ENCODE peak calls at places on chromosome 6, in nine cellular contexts. U is GM23338, Q is neural progenitor cell, I is OCI-LY7, D is SK-N-SH, N is GM23248, B is HCT116, P is hepatocyte, V is MM.1S. G is an unnamed sample.

GRCh38 chr6:29995346-29995777 is 53.0 kb downstream of the HLA-A start:
- DNase-seq in P (no peak), N (peak), V (no peak), D (no peak), B (no peak), I (no peak), Q (no peak), U (no peak), G (peak)

GRCh38 chr6:163793584-163793983 is 379.1 kb downstream of the QKI start:
- DNase-seq in D (no peak), V (no peak), P (peak), B (peak), N (peak), U (no peak), I (no peak), Q (no peak), G (peak)

GRCh38 chr6:76264466-76264865 is 192.0 kb upstream of the IMPG1 start:
- DNase-seq in U (no peak), N (peak), B (no peak), I (no peak), V (no peak), P (no peak), Q (no peak), D (no peak), G (peak)

GRCh38 chr6:65638047-65638831 is 68.8 kb downstream of the EYS start:
- DNase-seq in Q (peak), V (no peak), P (peak), D (peak), N (no peak), I (peak), B (no peak), U (peak), G (peak)

GRCh38 chr6:158369241-158369640 is 57.0 kb downstream of the TULP4 start:
- DNase-seq in I (no peak), Q (no peak), B (no peak), N (no peak), P (no peak), V (no peak), U (no peak), D (no peak), G (no peak)

GRCh38 chr6:20223119-20223518 is 10.8 kb upstream of the MBOAT1 start:
- DNase-seq in D (no peak), B (no peak), Q (no peak), N (no peak), U (no peak), I (no peak), V (no peak), P (no peak), G (no peak)

GRCh38 chr6:109073344-109074235 is 21.1 kb downstream of the SESN1 start:
- DNase-seq in N (peak), P (peak), D (peak), Q (peak), B (peak), U (peak), I (peak), V (peak), G (peak)

GRCh38 chr6:73710470-73710869 is 14.5 kb downstream of the CD109 start:
- DNase-seq in I (no peak), D (no peak), B (peak), U (no peak), N (peak), Q (no peak), V (no peak), P (peak), G (peak)

GRCh38 chr6:100261486-100261885 is 203.2 kb downstream of the SIM1 start:
- DNase-seq in D (no peak), U (no peak), I (no peak), P (no peak), N (no peak), Q (no peak), V (no peak), B (no peak), G (no peak)

GRCh38 chr6:165846123-165846966 is 183.3 kb upstream of the PDE10A start:
- DNase-seq in D (no peak), V (no peak), N (peak), Q (no peak), U (no peak), B (no peak), P (no peak), I (no peak), G (peak)

GRCh38 chr6:113570176-113570575 is 287.0 kb upstream of the MARCKS start:
- DNase-seq in I (no peak), U (no peak), Q (no peak), V (no peak), D (no peak), P (no peak), B (no peak), N (peak), G (no peak)

GRCh38 chr6:79420054-79420453 is 117.2 kb downstream of the LCA5 start:
- DNase-seq in P (no peak), I (no peak), U (no peak), D (no peak), B (no peak), N (no peak), Q (no peak), V (no peak), G (no peak)

GRCh38 chr6:166763606-166764472 is 136.8 kb upstream of the RPS6KA2 start:
- DNase-seq in Q (no peak), D (no peak), B (no peak), U (no peak), P (no peak), I (no peak), N (no peak), V (no peak), G (no peak)

GRCh38 chr6:3750324-3751018 is 1.0 kb downstream of the PXDC1 start:
- DNase-seq in Q (peak), V (no peak), P (peak), U (peak), N (peak), I (no peak), B (no peak), D (peak), G (peak)

GRCh38 chr6:43947860-43948259 is 177.8 kb downstream of the VEGFA start:
- DNase-seq in U (no peak), Q (no peak), B (no peak), V (no peak), N (no peak), D (no peak), P (no peak), I (no peak), G (no peak)

GRCh38 chr6:119445666-119446622 is 96.4 kb upstream of the MAN1A1 start:
- DNase-seq in I (no peak), V (no peak), N (peak), U (peak), D (no peak), Q (no peak), P (peak), B (no peak), G (peak)

GRCh38 chr6:134909701-134910595 is 40.0 kb downstream of the ALDH8A1 start:
- DNase-seq in V (no peak), I (no peak), Q (no peak), P (no peak), B (no peak), D (no peak), N (peak), U (no peak), G (no peak)

GRCh38 chr6:4371207-4371921 is 236.0 kb upstream of the ECI2 start:
- DNase-seq in U (no peak), I (no peak), D (no peak), N (peak), P (no peak), B (no peak), V (no peak), Q (no peak), G (no peak)

GRCh38 chr6:158608221-158608620 is 36.3 kb downstream of the DYNLT1 start:
- DNase-seq in I (no peak), V (no peak), Q (no peak), P (no peak), U (no peak), B (no peak), N (no peak), D (no peak), G (no peak)

DNA sequence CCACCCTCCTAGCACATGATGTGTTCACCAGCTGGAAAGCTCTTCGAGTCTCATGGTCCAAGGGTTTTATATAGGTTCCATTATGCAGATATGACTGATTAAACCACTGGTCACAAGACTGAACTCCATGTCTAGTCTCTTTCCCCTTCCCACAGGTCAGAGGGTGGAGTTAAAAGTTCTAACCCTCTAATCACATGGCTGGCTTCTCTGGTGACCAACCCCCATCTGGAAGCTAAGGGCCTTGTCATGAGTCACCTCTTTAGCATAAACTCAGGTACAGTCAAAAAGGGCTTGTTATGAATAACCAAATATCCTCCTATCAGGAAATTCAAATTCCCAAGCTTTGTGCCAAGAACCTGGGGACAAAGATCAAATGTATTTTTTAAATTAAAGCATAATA is 52.0 kb upstream of the KLHL31 start:
- DNase-seq in Q (no peak), N (no peak), P (no peak), B (no peak), D (no peak), U (no peak), V (no peak), I (no peak), G (peak)
- TF ChIP-seq EZH2phosphoT487 in Q (no peak), N (no peak), P (no peak), B (no peak), D (no peak), U (no peak), V (no peak), I (no peak), G (no peak)

GRCh38 chr6:22826961-22827360 is 257.6 kb downstream of the HDGFL1 start:
- DNase-seq in P (no peak), Q (no peak), N (no peak), B (no peak), V (no peak), I (no peak), D (no peak), U (no peak), G (peak)
- H2AFZ ChIP-seq in P (peak), Q (no peak), N (peak), B (no peak), V (no peak), I (no peak), D (peak), U (no peak), G (no peak)

DNA sequence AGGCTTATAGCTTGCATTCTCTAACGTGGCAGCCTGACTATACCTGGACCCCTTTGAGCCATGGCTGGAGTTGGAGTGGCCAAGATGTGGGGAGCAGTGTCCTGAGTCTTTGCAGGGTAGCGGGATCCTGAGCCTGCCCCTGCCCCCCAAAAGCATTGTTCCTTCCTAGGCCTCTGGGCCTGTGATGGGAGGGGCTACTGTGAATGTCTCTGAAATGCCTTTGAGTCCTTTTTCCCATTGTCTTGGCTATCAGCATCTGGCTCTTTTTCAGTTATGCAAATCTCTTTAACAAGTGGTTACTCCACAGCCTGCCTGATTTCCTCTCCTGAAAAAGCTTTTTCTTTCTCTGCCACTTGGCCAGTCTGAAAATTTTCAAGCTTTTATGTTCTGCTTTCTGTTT is 17.0 kb upstream of the PRL start:
- DNase-seq in D (no peak), Q (no peak), I (no peak), V (peak), N (no peak), P (no peak), U (no peak), B (no peak), G (no peak)
- H3K27ac ChIP-seq in D (no peak), Q (no peak), I (no peak), V (peak), N (no peak), P (no peak), U (no peak), B (no peak), G (no peak)

GRCh38 chr6:41939848-41940758 is 1.5 kb downstream of the CCND3 start:
- DNase-seq in D (no peak), V (no peak), U (peak), P (peak), N (peak), I (peak), B (no peak), Q (peak), G (peak)

GRCh38 chr6:41942045-41942851 is 640 bp upstream of the CCND3 start:
- DNase-seq in B (no peak), I (peak), V (no peak), U (peak), D (no peak), N (peak), Q (no peak), P (no peak), G (no peak)

GRCh38 chr6:41939091-41939847 is 2.3 kb downstream of the CCND3 start:
- DNase-seq in D (no peak), Q (peak), U (peak), I (peak), N (peak), B (no peak), P (peak), V (no peak), G (peak)

GRCh38 chr6:41941280-41942044 is at the start of gene CCND3:
- DNase-seq in Q (peak), N (peak), D (peak), P (peak), I (peak), U (peak), V (peak), B (peak), G (peak)

GRCh38 chr6:41940759-41941279 is 789 bp downstream of the CCND3 start:
- DNase-seq in D (peak), U (peak), B (no peak), P (peak), V (no peak), N (peak), Q (peak), I (peak), G (peak)
- TF ChIP-seq EZH2phosphoT487 in D (no peak), U (no peak), B (no peak), P (no peak), V (no peak), N (no peak), Q (peak), I (no peak), G (no peak)

G was measured in PC-3.